ENCODE peak calls at places on chromosomes 12 and 14, in ten cellular contexts. J, Q, L, O, D, N, X, P, I and F are unnamed samples. For H3K27me3, the result is how much of the 10 kb centered on the place peaks cover.

GRCh38 chr14:72554994-72555608 is 338.8 kb downstream of the DPF3 start:
- DNase-seq in N (no peak), D (no peak), I (no peak), Q (no peak), X (no peak), O (no peak), L (no peak), J (no peak), P (no peak), F (no peak)

GRCh38 chr14:23725980-23726746 is 90.0 kb downstream of the DHRS2 start:
- DNase-seq in J (no peak), X (no peak), N (no peak), I (no peak), O (no peak), D (no peak), P (no peak), Q (no peak), L (no peak), F (no peak)

GRCh38 chr12:40171501-40171900 is 53.3 kb upstream of the LRRK2 start:
- DNase-seq in I (no peak), P (no peak), Q (no peak), O (no peak), D (no peak), L (no peak), X (no peak), J (no peak), N (no peak), F (no peak)

GRCh38 chr12:95700316-95700785 is 90.2 kb downstream of the NTN4 start:
- DNase-seq in I (no peak), D (no peak), J (no peak), X (no peak), O (no peak), Q (no peak), P (no peak), N (no peak), L (no peak), F (no peak)

GRCh38 chr12:9098463-9099026 is 17.2 kb downstream of the A2M start:
- DNase-seq in P (no peak), O (no peak), N (no peak), L (no peak), J (no peak), Q (no peak), D (no peak), I (no peak), X (no peak), F (no peak)

GRCh38 chr14:46988312-46988711 is 336.7 kb upstream of the RPL10L start:
- DNase-seq in I (no peak), L (no peak), O (no peak), X (no peak), D (no peak), P (no peak), N (no peak), J (no peak), Q (no peak), F (no peak)

GRCh38 chr14:69260246-69260978 is 454 bp downstream of the GALNT16 start:
- DNase-seq in O (no peak), L (no peak), X (no peak), Q (no peak), N (no peak), D (peak), J (peak), P (no peak), I (no peak), F (no peak)

GRCh38 chr12:92506460-92506859 is 196.3 kb upstream of the PLEKHG7 start:
- DNase-seq in Q (no peak), L (no peak), D (no peak), I (no peak), O (no peak), X (no peak), N (no peak), J (no peak), P (no peak), F (no peak)

GRCh38 chr12:94074970-94075695 is 73.2 kb upstream of the PLXNC1 start:
- DNase-seq in X (no peak), Q (peak), J (no peak), L (peak), D (peak), O (peak), N (peak), P (peak), I (peak), F (peak)

GRCh38 chr12:79685068-79685467 is 5.7 kb downstream of the PAWR start:
- DNase-seq in O (no peak), L (no peak), I (no peak), Q (no peak), X (no peak), D (no peak), P (no peak), N (no peak), J (no peak), F (no peak)
- H3K4me3 ChIP-seq in O (no peak), L (no peak), I (no peak), Q (no peak), X (no peak), D (no peak), P (no peak), N (no peak), J (no peak), F (no peak)

DNA sequence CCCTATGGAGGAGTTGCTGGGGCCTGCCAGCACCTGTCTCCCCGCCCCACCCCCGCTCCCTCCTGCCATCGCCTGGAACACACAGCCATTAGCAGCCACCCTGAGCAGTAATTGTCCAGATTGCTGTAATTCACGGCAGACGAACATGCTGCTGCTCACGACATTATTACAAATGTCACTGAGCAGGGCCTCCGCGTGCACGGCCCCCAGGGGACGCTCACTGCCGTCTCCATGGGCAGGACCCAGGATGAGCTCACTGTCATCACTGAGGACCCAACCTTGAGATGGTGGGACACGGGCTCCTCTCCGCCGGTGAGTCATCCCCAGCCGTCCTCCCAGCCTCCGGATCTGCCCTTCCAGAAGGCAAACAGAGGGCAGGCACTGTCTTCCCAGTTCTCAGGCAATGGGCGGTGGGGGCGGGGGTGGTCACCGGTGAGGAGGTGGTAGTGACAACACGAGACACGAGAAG is 100.4 kb downstream of the RFLNA start:
- DNase-seq in P (no peak), L (no peak), I (no peak), J (no peak), O (peak), D (no peak), N (no peak), Q (no peak), X (no peak), F (no peak)
- TF ChIP-seq POLR2A in P (no peak), L (no peak), I (no peak), J (no peak), O (no peak), D (no peak), N (no peak), Q (no peak), X (no peak), F (no peak)

GRCh38 chr12:131141483-131141882 is 187.8 kb downstream of the ADGRD1 start:
- DNase-seq in O (no peak), J (no peak), X (no peak), I (no peak), P (no peak), Q (no peak), L (no peak), N (no peak), D (no peak), F (no peak)
- H3K27me3 ChIP-seq in O (under half), J (under half), X (under half), I (under half), P (under half), Q (under half), L (under half), N (under half), D (under half), F (under half)

GRCh38 chr12:114777052-114777451 is 93.1 kb upstream of the TBX3 start:
- DNase-seq in D (no peak), P (no peak), J (no peak), Q (no peak), O (no peak), L (no peak), N (no peak), X (no peak), I (no peak), F (no peak)
- H3K4me3 ChIP-seq in D (no peak), P (no peak), J (no peak), Q (no peak), O (no peak), L (no peak), N (no peak), X (no peak), I (no peak), F (no peak)

GRCh38 chr12:7797698-7798398 is 8.6 kb downstream of the NANOG start:
- DNase-seq in D (peak), J (no peak), Q (no peak), O (peak), I (peak), L (no peak), N (no peak), X (no peak), P (no peak), F (no peak)
- TF ChIP-seq POLR2A in D (no peak), J (no peak), Q (no peak), O (no peak), I (no peak), L (no peak), N (no peak), X (no peak), P (no peak), F (no peak)

GRCh38 chr12:49086116-49086515 is 8.5 kb downstream of the DHH start:
- DNase-seq in J (no peak), X (no peak), D (no peak), I (no peak), N (no peak), L (no peak), O (no peak), Q (no peak), P (no peak), F (no peak)
- H3K27me3 ChIP-seq in J (under half), X (under half), D (under half), I (under half), N (under half), L (under half), O (under half), Q (under half), P (under half), F (under half)